ENCODE peak calls at places on chromosomes 5 and 9, in ten cellular contexts. One of them, this sample, is unnamed.

GRCh38 chr5:2813678-2814077 is 62.2 kb upstream of the IRX2 start:
- DNase-seq in NCI-H1092 treated with DMSO at 0.1 percent for 48 hours: no peak
- DNase-seq in heart right ventricle: no peak
- DNase-seq in EH: no peak
- DNase-seq in kidney epithelial cell: no peak
- DNase-seq in BJ: no peak
- DNase-seq in hepatic stellate cell: no peak
- DNase-seq in RPMI8226: no peak
- DNase-seq in NCI-H2029 treated with DMSO at 0.1 percent for 48 hours: no peak
- DNase-seq in GM12891: no peak
- DNase-seq in this sample: no peak

GRCh38 chr9:113619156-113619861 is 155.8 kb downstream of the RGS3 start:
- DNase-seq in NCI-H1092 treated with DMSO at 0.1 percent for 48 hours: no peak
- DNase-seq in heart right ventricle: no peak
- DNase-seq in EH: no peak
- DNase-seq in kidney epithelial cell: no peak
- DNase-seq in BJ: no peak
- DNase-seq in hepatic stellate cell: no peak
- DNase-seq in RPMI8226: no peak
- DNase-seq in NCI-H2029 treated with DMSO at 0.1 percent for 48 hours: no peak
- DNase-seq in GM12891: no peak
- DNase-seq in this sample: no peak

GRCh38 chr5:83281658-83282057 is 189.9 kb upstream of the VCAN start:
- DNase-seq in NCI-H1092 treated with DMSO at 0.1 percent for 48 hours: no peak
- DNase-seq in heart right ventricle: no peak
- DNase-seq in EH: peak
- DNase-seq in kidney epithelial cell: peak
- DNase-seq in BJ: peak
- DNase-seq in hepatic stellate cell: no peak
- DNase-seq in RPMI8226: no peak
- DNase-seq in NCI-H2029 treated with DMSO at 0.1 percent for 48 hours: no peak
- DNase-seq in GM12891: no peak
- DNase-seq in this sample: peak

GRCh38 chr5:65364907-65365306 is 116.8 kb downstream of the ADAMTS6 start:
- DNase-seq in NCI-H1092 treated with DMSO at 0.1 percent for 48 hours: peak
- DNase-seq in heart right ventricle: no peak
- DNase-seq in EH: no peak
- DNase-seq in kidney epithelial cell: no peak
- DNase-seq in BJ: no peak
- DNase-seq in hepatic stellate cell: peak
- DNase-seq in RPMI8226: no peak
- DNase-seq in NCI-H2029 treated with DMSO at 0.1 percent for 48 hours: peak
- DNase-seq in GM12891: no peak
- DNase-seq in this sample: no peak

GRCh38 chr9:134591573-134591981 is 50.0 kb upstream of the COL5A1 start:
- DNase-seq in NCI-H1092 treated with DMSO at 0.1 percent for 48 hours: peak
- DNase-seq in heart right ventricle: no peak
- DNase-seq in EH: peak
- DNase-seq in kidney epithelial cell: no peak
- DNase-seq in BJ: peak
- DNase-seq in hepatic stellate cell: peak
- DNase-seq in RPMI8226: no peak
- DNase-seq in NCI-H2029 treated with DMSO at 0.1 percent for 48 hours: no peak
- DNase-seq in GM12891: no peak
- DNase-seq in this sample: peak

GRCh38 chr9:136202449-136203405 is 2.2 kb downstream of the LHX3 start:
- DNase-seq in NCI-H1092 treated with DMSO at 0.1 percent for 48 hours: no peak
- DNase-seq in heart right ventricle: no peak
- DNase-seq in EH: no peak
- DNase-seq in kidney epithelial cell: no peak
- DNase-seq in BJ: no peak
- DNase-seq in hepatic stellate cell: no peak
- DNase-seq in RPMI8226: no peak
- DNase-seq in NCI-H2029 treated with DMSO at 0.1 percent for 48 hours: no peak
- DNase-seq in GM12891: no peak
- DNase-seq in this sample: no peak

GRCh38 chr9:130946778-130947617 is 8.0 kb upstream of the FIBCD1 start:
- DNase-seq in NCI-H1092 treated with DMSO at 0.1 percent for 48 hours: no peak
- DNase-seq in heart right ventricle: no peak
- DNase-seq in EH: no peak
- DNase-seq in kidney epithelial cell: no peak
- DNase-seq in BJ: no peak
- DNase-seq in hepatic stellate cell: no peak
- DNase-seq in RPMI8226: peak
- DNase-seq in NCI-H2029 treated with DMSO at 0.1 percent for 48 hours: peak
- DNase-seq in GM12891: no peak
- DNase-seq in this sample: no peak

GRCh38 chr9:2469681-2470141 is 151.9 kb upstream of the VLDLR start:
- DNase-seq in NCI-H1092 treated with DMSO at 0.1 percent for 48 hours: peak
- DNase-seq in heart right ventricle: peak
- DNase-seq in EH: peak
- DNase-seq in kidney epithelial cell: no peak
- DNase-seq in BJ: no peak
- DNase-seq in hepatic stellate cell: no peak
- DNase-seq in RPMI8226: peak
- DNase-seq in NCI-H2029 treated with DMSO at 0.1 percent for 48 hours: no peak
- DNase-seq in GM12891: no peak
- DNase-seq in this sample: peak

GRCh38 chr9:114008667-114009410 is 69.3 kb downstream of the AMBP start:
- DNase-seq in NCI-H1092 treated with DMSO at 0.1 percent for 48 hours: no peak
- DNase-seq in heart right ventricle: peak
- DNase-seq in EH: no peak
- DNase-seq in kidney epithelial cell: no peak
- DNase-seq in BJ: no peak
- DNase-seq in hepatic stellate cell: no peak
- DNase-seq in RPMI8226: no peak
- DNase-seq in NCI-H2029 treated with DMSO at 0.1 percent for 48 hours: no peak
- DNase-seq in GM12891: no peak
- DNase-seq in this sample: no peak

GRCh38 chr5:31218978-31219377 is 25.5 kb downstream of the CDH6 start:
- DNase-seq in NCI-H1092 treated with DMSO at 0.1 percent for 48 hours: no peak
- DNase-seq in heart right ventricle: no peak
- DNase-seq in EH: no peak
- DNase-seq in kidney epithelial cell: no peak
- DNase-seq in BJ: no peak
- DNase-seq in hepatic stellate cell: no peak
- DNase-seq in RPMI8226: no peak
- DNase-seq in NCI-H2029 treated with DMSO at 0.1 percent for 48 hours: no peak
- DNase-seq in GM12891: no peak
- DNase-seq in this sample: no peak

GRCh38 chr5:116382874-116383266 is 191.8 kb downstream of the SEMA6A start:
- DNase-seq in NCI-H1092 treated with DMSO at 0.1 percent for 48 hours: no peak
- DNase-seq in heart right ventricle: no peak
- DNase-seq in EH: no peak
- DNase-seq in kidney epithelial cell: no peak
- DNase-seq in BJ: no peak
- DNase-seq in hepatic stellate cell: no peak
- DNase-seq in RPMI8226: no peak
- DNase-seq in NCI-H2029 treated with DMSO at 0.1 percent for 48 hours: no peak
- DNase-seq in GM12891: no peak
- DNase-seq in this sample: no peak

GRCh38 chr9:97431549-97432143 is 19.8 kb downstream of the TDRD7 start:
- DNase-seq in NCI-H1092 treated with DMSO at 0.1 percent for 48 hours: no peak
- DNase-seq in heart right ventricle: no peak
- DNase-seq in EH: no peak
- DNase-seq in kidney epithelial cell: no peak
- DNase-seq in BJ: no peak
- DNase-seq in hepatic stellate cell: no peak
- DNase-seq in RPMI8226: no peak
- DNase-seq in NCI-H2029 treated with DMSO at 0.1 percent for 48 hours: no peak
- DNase-seq in GM12891: no peak
- DNase-seq in this sample: no peak

GRCh38 chr5:42759456-42759855 is 2.8 kb downstream of the CCDC152 start:
- DNase-seq in NCI-H1092 treated with DMSO at 0.1 percent for 48 hours: no peak
- DNase-seq in heart right ventricle: no peak
- DNase-seq in EH: no peak
- DNase-seq in kidney epithelial cell: no peak
- DNase-seq in BJ: no peak
- DNase-seq in hepatic stellate cell: no peak
- DNase-seq in RPMI8226: no peak
- DNase-seq in NCI-H2029 treated with DMSO at 0.1 percent for 48 hours: no peak
- DNase-seq in GM12891: no peak
- DNase-seq in this sample: no peak

GRCh38 chr9:128862401-128862851 is 19.3 kb downstream of the KYAT1 start:
- DNase-seq in NCI-H1092 treated with DMSO at 0.1 percent for 48 hours: no peak
- DNase-seq in heart right ventricle: no peak
- DNase-seq in EH: no peak
- DNase-seq in kidney epithelial cell: no peak
- DNase-seq in BJ: no peak
- DNase-seq in hepatic stellate cell: no peak
- DNase-seq in RPMI8226: no peak
- DNase-seq in NCI-H2029 treated with DMSO at 0.1 percent for 48 hours: no peak
- DNase-seq in GM12891: no peak
- DNase-seq in this sample: no peak

GRCh38 chr5:54388811-54389210 is 66.7 kb upstream of the HSPB3 start:
- DNase-seq in NCI-H1092 treated with DMSO at 0.1 percent for 48 hours: no peak
- DNase-seq in heart right ventricle: no peak
- DNase-seq in EH: no peak
- DNase-seq in kidney epithelial cell: no peak
- DNase-seq in BJ: no peak
- DNase-seq in hepatic stellate cell: no peak
- DNase-seq in RPMI8226: no peak
- DNase-seq in NCI-H2029 treated with DMSO at 0.1 percent for 48 hours: no peak
- DNase-seq in GM12891: no peak
- DNase-seq in this sample: no peak

GRCh38 chr5:111447099-111447498 is 65.2 kb downstream of the STARD4 start:
- DNase-seq in NCI-H1092 treated with DMSO at 0.1 percent for 48 hours: no peak
- DNase-seq in heart right ventricle: no peak
- DNase-seq in EH: peak
- DNase-seq in kidney epithelial cell: no peak
- DNase-seq in BJ: no peak
- DNase-seq in hepatic stellate cell: no peak
- DNase-seq in RPMI8226: no peak
- DNase-seq in NCI-H2029 treated with DMSO at 0.1 percent for 48 hours: no peak
- DNase-seq in GM12891: no peak
- DNase-seq in this sample: no peak

GRCh38 chr5:61790678-61791077 is 458.6 kb downstream of the ZSWIM6 start:
- DNase-seq in NCI-H1092 treated with DMSO at 0.1 percent for 48 hours: no peak
- DNase-seq in heart right ventricle: no peak
- DNase-seq in EH: no peak
- DNase-seq in kidney epithelial cell: no peak
- DNase-seq in BJ: no peak
- DNase-seq in hepatic stellate cell: no peak
- DNase-seq in RPMI8226: no peak
- DNase-seq in NCI-H2029 treated with DMSO at 0.1 percent for 48 hours: no peak
- DNase-seq in GM12891: no peak
- DNase-seq in this sample: no peak

GRCh38 chr9:32603914-32604852 is 31.2 kb upstream of the NDUFB6 start:
- DNase-seq in NCI-H1092 treated with DMSO at 0.1 percent for 48 hours: no peak
- DNase-seq in heart right ventricle: no peak
- DNase-seq in EH: no peak
- DNase-seq in kidney epithelial cell: no peak
- DNase-seq in BJ: no peak
- DNase-seq in hepatic stellate cell: no peak
- DNase-seq in RPMI8226: peak
- DNase-seq in NCI-H2029 treated with DMSO at 0.1 percent for 48 hours: no peak
- DNase-seq in GM12891: no peak
- DNase-seq in this sample: no peak

GRCh38 chr5:98443916-98444315 is 329.5 kb upstream of the RGMB start:
- DNase-seq in NCI-H1092 treated with DMSO at 0.1 percent for 48 hours: no peak
- DNase-seq in heart right ventricle: no peak
- DNase-seq in EH: peak
- DNase-seq in kidney epithelial cell: no peak
- DNase-seq in BJ: no peak
- DNase-seq in hepatic stellate cell: no peak
- DNase-seq in RPMI8226: no peak
- DNase-seq in NCI-H2029 treated with DMSO at 0.1 percent for 48 hours: no peak
- DNase-seq in GM12891: no peak
- DNase-seq in this sample: no peak

GRCh38 chr9:98791147-98792095 is 4.9 kb downstream of the ANKS6 start:
- DNase-seq in NCI-H1092 treated with DMSO at 0.1 percent for 48 hours: peak
- DNase-seq in heart right ventricle: peak
- DNase-seq in EH: peak
- DNase-seq in kidney epithelial cell: peak
- DNase-seq in BJ: peak
- DNase-seq in hepatic stellate cell: peak
- DNase-seq in RPMI8226: peak
- DNase-seq in NCI-H2029 treated with DMSO at 0.1 percent for 48 hours: no peak
- DNase-seq in GM12891: peak
- DNase-seq in this sample: peak